ENCODE peak calls at places on chromosomes 2 and 18, in six cellular contexts. B, J, O, C, D and Z are unnamed samples.

GRCh38 chr2:866887-867286 is 83.8 kb upstream of the SNTG2 start:
- DNase-seq in B (no peak), J (no peak), O (no peak), C (no peak), D (no peak), Z (no peak)

GRCh38 chr2:56410140-56410539 is 226.3 kb downstream of the CCDC85A start:
- DNase-seq in B (no peak), J (no peak), O (peak; percentile 25), C (no peak), D (peak; percentile 3), Z (no peak)

GRCh38 chr2:200189964-200190363 is 116.5 kb upstream of the SPATS2L start:
- DNase-seq in B (no peak), J (no peak), O (no peak), C (no peak), D (peak; percentile 24), Z (no peak)

GRCh38 chr2:237321746-237322145 is 92.2 kb downstream of the COL6A3 start:
- DNase-seq in B (no peak), J (no peak), O (no peak), C (no peak), D (no peak), Z (no peak)

GRCh38 chr2:108987111-108987510 is 1.9 kb downstream of the EDAR start:
- DNase-seq in B (no peak), J (no peak), O (no peak), C (no peak), D (no peak), Z (no peak)

GRCh38 chr2:37180006-37180639 is 8.3 kb downstream of the SULT6B1 start:
- DNase-seq in B (no peak), J (no peak), O (no peak), C (no peak), D (peak; percentile 18), Z (no peak)

GRCh38 chr2:165720526-165720925 is 73.5 kb downstream of the GALNT3 start:
- DNase-seq in B (no peak), J (no peak), O (peak; percentile 64), C (no peak), D (peak; percentile 97), Z (no peak)

GRCh38 chr2:113203901-113204519 is 30.2 kb downstream of the PSD4 start:
- DNase-seq in B (no peak), J (peak; percentile 68), O (peak; percentile 76), C (no peak), D (peak; percentile 53), Z (peak; percentile 85)

GRCh38 chr2:15127876-15128275 is 433.3 kb downstream of the NBAS start:
- DNase-seq in B (no peak), J (no peak), O (no peak), C (no peak), D (no peak), Z (no peak)

GRCh38 chr2:195633974-195634373 is 23.1 kb upstream of the SLC39A10 start:
- DNase-seq in B (no peak), J (no peak), O (no peak), C (no peak), D (no peak), Z (no peak)

GRCh38 chr2:156526950-156527636 is 90.9 kb downstream of the GPD2 start:
- DNase-seq in B (no peak), J (no peak), O (no peak), C (no peak), D (no peak), Z (peak; percentile 75)

GRCh38 chr2:11753452-11753885 is 7.0 kb downstream of the LPIN1 start:
- DNase-seq in B (no peak), J (no peak), O (no peak), C (no peak), D (no peak), Z (peak; percentile 83)

GRCh38 chr2:192700934-192701333 is 506.2 kb upstream of the TMEFF2 start:
- DNase-seq in B (no peak), J (no peak), O (peak; percentile 0), C (no peak), D (no peak), Z (no peak)

DNA sequence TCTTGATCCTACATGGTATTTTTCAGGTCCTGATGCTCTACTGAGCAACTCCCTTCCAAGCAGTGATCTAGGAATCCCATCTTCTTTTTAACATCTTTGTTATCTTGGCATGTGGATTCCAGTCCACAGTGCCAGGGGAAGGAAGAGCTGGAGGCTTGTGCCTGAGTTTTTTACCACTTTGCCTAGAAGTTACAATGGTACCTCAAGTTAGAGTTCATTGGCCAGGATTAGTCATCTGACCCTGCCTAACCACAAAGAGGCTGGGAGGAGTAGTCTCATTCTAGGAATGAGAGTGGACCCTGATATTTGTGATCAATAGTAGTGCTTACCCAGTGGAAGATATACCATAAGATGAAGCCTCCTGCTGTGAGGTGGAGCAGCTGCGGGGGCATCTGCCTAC is 109.3 kb downstream of the ADCYAP1 start:
- DNase-seq in B (no peak), J (no peak), O (no peak), C (no peak), D (no peak), Z (no peak)
- TF ChIP-seq CTCF in B (no peak), J (no peak), O (no peak), C (no peak), D (no peak), Z (no peak)

GRCh38 chr2:31151501-31151900 is 13.3 kb upstream of the GALNT14 start:
- DNase-seq in B (no peak), J (no peak), O (no peak), C (no peak), D (no peak), Z (no peak)
- TF ChIP-seq CTCF in B (no peak), J (no peak), O (no peak), C (no peak), D (no peak), Z (no peak)

GRCh38 chr2:72825271-72826155 is at the start of gene EXOC6B:
- DNase-seq in B (peak; percentile 96), J (peak; percentile 96), O (peak; percentile 90), C (peak; percentile 95), D (peak; percentile 81), Z (peak; percentile 83)
- TF ChIP-seq CTCF in B (no peak), J (no peak), O (no peak), C (no peak), D (no peak), Z (no peak)

DNA sequence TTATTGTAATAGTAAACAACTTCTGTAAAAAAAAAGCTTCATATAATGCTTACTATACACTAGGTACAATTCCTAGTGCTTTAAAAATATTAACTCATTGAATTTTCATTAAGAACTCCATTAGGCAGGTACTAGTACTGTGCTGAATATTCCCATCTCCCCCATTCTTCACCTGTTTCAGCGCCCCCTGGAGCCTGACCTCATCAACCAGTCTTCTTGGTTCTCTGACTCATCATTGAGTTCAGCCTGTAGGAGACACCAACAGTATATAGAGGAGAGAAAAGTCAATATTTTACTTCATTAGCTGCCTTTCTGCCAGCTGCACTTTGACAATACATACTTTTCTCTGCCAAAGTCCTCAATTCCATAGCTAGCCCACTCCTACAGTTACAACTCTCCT is 1009.9 kb upstream of the KLHL29 start:
- DNase-seq in B (no peak), J (no peak), O (no peak), C (no peak), D (no peak), Z (no peak)
- TF ChIP-seq CTCF in B (no peak), J (no peak), O (no peak), C (no peak), D (no peak), Z (no peak)

GRCh38 chr18:6521804-6522418 is 107.2 kb upstream of the L3MBTL4 start:
- DNase-seq in B (no peak), J (no peak), O (peak; percentile 65), C (no peak), D (peak; percentile 39), Z (peak; percentile 42)
- TF ChIP-seq CTCF in B (peak; percentile 37), J (peak; percentile 20), O (peak; percentile 90), C (peak; percentile 72), D (peak; percentile 87), Z (peak; percentile 89)

GRCh38 chr2:8574196-8575010 is 107.5 kb upstream of the ID2 start:
- DNase-seq in B (no peak), J (no peak), O (no peak), C (peak; percentile 67), D (no peak), Z (peak; percentile 72)
- TF ChIP-seq CTCF in B (no peak), J (no peak), O (no peak), C (no peak), D (no peak), Z (no peak)

DNA sequence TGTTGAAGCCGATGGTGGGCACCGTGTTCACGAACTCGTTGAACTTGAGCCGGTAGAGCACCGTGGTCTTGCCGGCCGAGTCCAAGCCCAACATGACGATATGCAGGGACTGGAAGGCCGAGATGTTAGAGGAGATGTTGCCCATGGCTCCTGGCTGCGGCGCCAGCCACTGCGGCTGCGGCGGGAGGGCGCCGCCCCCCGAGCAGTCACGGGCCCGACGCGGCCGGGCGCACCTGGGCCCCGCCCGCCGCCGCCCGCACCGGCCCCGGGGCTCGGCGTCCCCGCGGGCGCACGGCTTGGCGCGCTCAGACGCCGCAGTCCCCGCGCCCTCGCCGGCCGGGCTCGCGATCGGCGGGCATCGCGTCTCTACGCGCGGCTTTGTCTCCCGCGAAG is 443 bp downstream of the ARL4C start:
- DNase-seq in B (no peak), J (no peak), O (no peak), C (no peak), D (peak; percentile 43), Z (no peak)
- TF ChIP-seq CTCF in B (no peak), J (no peak), O (no peak), C (no peak), D (no peak), Z (no peak)

DNA sequence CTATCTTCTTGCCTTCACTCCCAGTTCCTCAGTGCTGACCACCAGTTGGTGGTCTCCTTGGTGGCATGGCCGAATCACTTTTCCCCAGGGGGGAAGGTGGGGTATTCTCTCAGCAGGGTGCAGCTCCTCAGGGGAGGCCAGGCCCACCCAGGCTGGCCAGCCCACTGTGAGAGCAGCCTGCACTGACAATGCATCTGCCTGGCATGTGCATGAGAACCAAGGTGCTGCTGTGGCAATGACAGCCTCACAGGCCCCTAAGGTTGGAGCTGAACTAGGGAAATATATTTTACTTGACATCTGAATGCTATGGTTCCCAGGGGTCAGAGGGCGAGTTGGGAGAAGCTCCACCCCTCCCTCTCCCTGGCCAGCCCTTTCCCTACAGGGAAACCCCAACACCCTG is 107.4 kb downstream of the TRIM43 start:
- DNase-seq in B (no peak), J (no peak), O (no peak), C (no peak), D (no peak), Z (no peak)
- TF ChIP-seq CTCF in B (no peak), J (no peak), O (no peak), C (no peak), D (no peak), Z (no peak)

GRCh38 chr2:46648141-46648742 is 168.9 kb downstream of the TMEM247 start:
- DNase-seq in B (no peak), J (no peak), O (peak; percentile 29), C (no peak), D (peak; percentile 78), Z (no peak)

GRCh38 chr2:46649004-46649403 is 169.6 kb downstream of the TMEM247 start:
- DNase-seq in B (no peak), J (no peak), O (no peak), C (no peak), D (no peak), Z (no peak)

GRCh38 chr2:46651363-46652099 is 172.2 kb downstream of the TMEM247 start:
- DNase-seq in B (no peak), J (no peak), O (peak; percentile 66), C (no peak), D (peak; percentile 32), Z (no peak)

GRCh38 chr2:46652514-46653170 is 173.3 kb downstream of the TMEM247 start:
- DNase-seq in B (no peak), J (no peak), O (no peak), C (no peak), D (no peak), Z (no peak)

GRCh38 chr2:46650556-46651001 is 171.2 kb downstream of the TMEM247 start:
- DNase-seq in B (no peak), J (peak; percentile 79), O (peak; percentile 93), C (no peak), D (peak; percentile 84), Z (peak; percentile 66)
- TF ChIP-seq CTCF in B (peak; percentile 97), J (peak; percentile 95), O (peak; percentile 94), C (peak; percentile 98), D (peak; percentile 97), Z (peak; percentile 70)